ENCODE peak calls at places on chromosome 6, in six cellular contexts. One of them, this sample, is unnamed.

GRCh38 chr6:154705471-154706113 is 27.6 kb upstream of the SCAF8 start:
- DNase-seq in H1: no peak
- DNase-seq in HCT116: no peak
- DNase-seq in SK-N-SH: no peak
- DNase-seq in GM12878: no peak
- DNase-seq in HepG2: no peak
- DNase-seq in this sample: peak; percentile 5

GRCh38 chr6:84605308-84605707 is 159.1 kb downstream of the TBX18 start:
- DNase-seq in SK-N-SH: no peak
- DNase-seq in H1: no peak
- DNase-seq in HCT116: no peak
- DNase-seq in HepG2: no peak
- DNase-seq in GM12878: no peak
- DNase-seq in this sample: no peak

GRCh38 chr6:164911873-164912580 is 397.4 kb downstream of the C6orf118 start:
- DNase-seq in SK-N-SH: no peak
- DNase-seq in H1: no peak
- DNase-seq in HCT116: no peak
- DNase-seq in HepG2: no peak
- DNase-seq in GM12878: no peak
- DNase-seq in this sample: no peak

GRCh38 chr6:155188707-155189496 is 74.9 kb upstream of the CLDN20 start:
- DNase-seq in H1: no peak
- DNase-seq in HepG2: peak; percentile 27
- DNase-seq in SK-N-SH: no peak
- DNase-seq in GM12878: no peak
- DNase-seq in HCT116: no peak
- DNase-seq in this sample: no peak

GRCh38 chr6:20802596-20802995 is 268.3 kb downstream of the CDKAL1 start:
- DNase-seq in HCT116: no peak
- DNase-seq in SK-N-SH: no peak
- DNase-seq in GM12878: no peak
- DNase-seq in HepG2: no peak
- DNase-seq in H1: no peak
- DNase-seq in this sample: no peak

GRCh38 chr6:19869464-19869863 is 32.3 kb downstream of the ID4 start:
- DNase-seq in GM12878: no peak
- DNase-seq in HepG2: peak; percentile 44
- DNase-seq in HCT116: no peak
- DNase-seq in SK-N-SH: no peak
- DNase-seq in H1: no peak
- DNase-seq in this sample: no peak

GRCh38 chr6:34663887-34664269 is 32.7 kb downstream of the ILRUN start:
- DNase-seq in SK-N-SH: no peak
- DNase-seq in GM12878: no peak
- DNase-seq in H1: no peak
- DNase-seq in HCT116: no peak
- DNase-seq in HepG2: no peak
- DNase-seq in this sample: no peak

GRCh38 chr6:9502991-9503761 is 911.7 kb downstream of the TFAP2A start:
- DNase-seq in GM12878: no peak
- DNase-seq in SK-N-SH: no peak
- DNase-seq in H1: no peak
- DNase-seq in HepG2: no peak
- DNase-seq in HCT116: no peak
- DNase-seq in this sample: peak; percentile 26

GRCh38 chr6:11244387-11245126 is 12.1 kb upstream of the NEDD9 start:
- DNase-seq in HepG2: no peak
- DNase-seq in SK-N-SH: no peak
- DNase-seq in H1: no peak
- DNase-seq in HCT116: no peak
- DNase-seq in GM12878: no peak
- DNase-seq in this sample: no peak

GRCh38 chr6:11243861-11244260 is 11.4 kb upstream of the NEDD9 start:
- DNase-seq in HepG2: no peak
- DNase-seq in SK-N-SH: no peak
- DNase-seq in GM12878: no peak
- DNase-seq in H1: no peak
- DNase-seq in HCT116: no peak
- DNase-seq in this sample: no peak

GRCh38 chr6:11241154-11241792 is 8.8 kb upstream of the NEDD9 start:
- DNase-seq in SK-N-SH: no peak
- DNase-seq in HCT116: no peak
- DNase-seq in H1: no peak
- DNase-seq in GM12878: no peak
- DNase-seq in HepG2: no peak
- DNase-seq in this sample: no peak

GRCh38 chr6:11241793-11242201 is 9.3 kb upstream of the NEDD9 start:
- DNase-seq in HCT116: no peak
- DNase-seq in SK-N-SH: no peak
- DNase-seq in HepG2: peak; percentile 86
- DNase-seq in H1: peak; percentile 91
- DNase-seq in GM12878: no peak
- DNase-seq in this sample: no peak

DNA sequence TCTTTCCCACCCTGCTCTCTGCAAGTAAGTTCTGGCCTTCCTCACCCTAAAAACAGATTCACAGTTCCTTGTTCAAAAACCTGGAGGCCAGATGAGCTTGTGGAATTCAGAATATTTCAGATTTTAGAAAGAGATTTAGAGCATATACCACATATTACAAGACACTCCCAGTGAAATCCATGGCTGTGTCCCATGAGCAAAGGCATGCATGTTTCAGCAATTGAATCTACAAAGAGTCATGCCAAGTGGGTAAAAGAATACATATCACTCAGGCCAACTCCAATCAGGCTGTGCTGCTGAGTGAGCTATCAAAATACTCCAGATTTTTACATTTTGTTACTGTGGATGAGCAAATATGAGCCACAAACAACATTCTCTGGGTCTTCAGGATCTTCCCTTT is 10.2 kb upstream of the NEDD9 start:
- DNase-seq in HepG2: no peak
- DNase-seq in GM12878: no peak
- DNase-seq in H1: no peak
- DNase-seq in SK-N-SH: no peak
- DNase-seq in HCT116: no peak
- DNase-seq in this sample: peak; percentile 35
- TF ChIP-seq JUND in HepG2: no peak
- TF ChIP-seq JUND in GM12878: no peak
- TF ChIP-seq JUND in H1: no peak
- TF ChIP-seq JUND in SK-N-SH: no peak
- TF ChIP-seq JUND in HCT116: no peak
- TF ChIP-seq JUND in this sample: no peak

DNA sequence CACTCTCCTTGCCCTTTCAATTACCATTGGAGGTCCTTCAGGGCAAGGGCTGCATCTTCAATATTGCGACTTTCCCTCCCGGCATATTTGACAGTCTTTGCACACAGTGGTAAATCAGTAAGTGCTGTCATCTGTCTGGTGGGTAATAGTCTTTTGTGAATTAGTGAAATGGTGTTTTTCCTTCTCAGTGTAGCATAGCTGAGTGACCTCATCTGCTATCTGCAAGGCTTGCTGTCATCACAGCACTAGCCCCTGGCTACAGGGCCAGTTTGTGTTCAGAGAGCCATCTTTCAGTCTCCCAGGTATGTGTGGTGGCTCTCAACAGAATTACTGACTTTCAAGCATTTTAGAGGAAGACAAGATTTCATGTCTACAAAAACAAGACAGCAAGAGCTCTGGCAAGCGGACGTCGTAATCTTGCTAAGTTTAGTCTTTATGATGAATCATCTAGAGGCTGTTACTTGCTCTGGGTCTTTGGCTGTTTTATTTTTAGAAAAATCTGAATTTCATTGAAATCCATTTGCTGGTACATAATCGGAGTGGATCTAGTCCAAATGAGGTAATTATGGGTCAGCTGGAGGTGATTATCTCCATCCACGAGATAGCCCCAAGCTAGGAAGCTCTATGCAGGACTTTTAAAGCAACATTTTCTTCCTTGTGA is 528.9 kb downstream of the EPM2A start:
- DNase-seq in H1: no peak
- DNase-seq in GM12878: no peak
- DNase-seq in SK-N-SH: peak; percentile 52
- DNase-seq in HepG2: no peak
- DNase-seq in HCT116: no peak
- DNase-seq in this sample: no peak
- TF ChIP-seq JUND in H1: no peak
- TF ChIP-seq JUND in GM12878: no peak
- TF ChIP-seq JUND in SK-N-SH: no peak
- TF ChIP-seq JUND in HepG2: no peak
- TF ChIP-seq JUND in HCT116: no peak
- TF ChIP-seq JUND in this sample: no peak

GRCh38 chr6:99285881-99286280 is 63.6 kb downstream of the FAXC start:
- DNase-seq in H1: no peak
- DNase-seq in HepG2: no peak
- DNase-seq in GM12878: no peak
- DNase-seq in SK-N-SH: no peak
- DNase-seq in HCT116: no peak
- DNase-seq in this sample: no peak

GRCh38 chr6:99287523-99287922 is 62.0 kb downstream of the FAXC start:
- DNase-seq in H1: no peak
- DNase-seq in HCT116: no peak
- DNase-seq in GM12878: no peak
- DNase-seq in SK-N-SH: no peak
- DNase-seq in HepG2: no peak
- DNase-seq in this sample: no peak

GRCh38 chr6:99276747-99277146 is 72.7 kb downstream of the FAXC start:
- DNase-seq in H1: no peak
- DNase-seq in HepG2: no peak
- DNase-seq in SK-N-SH: no peak
- DNase-seq in GM12878: no peak
- DNase-seq in HCT116: no peak
- DNase-seq in this sample: no peak

GRCh38 chr6:99282479-99283062 is 66.9 kb downstream of the FAXC start:
- DNase-seq in GM12878: no peak
- DNase-seq in HCT116: peak; percentile 7
- DNase-seq in HepG2: no peak
- DNase-seq in H1: no peak
- DNase-seq in SK-N-SH: peak; percentile 33
- DNase-seq in this sample: peak; percentile 22
- TF ChIP-seq JUND in GM12878: no peak
- TF ChIP-seq JUND in HCT116: no peak
- TF ChIP-seq JUND in HepG2: no peak
- TF ChIP-seq JUND in H1: no peak
- TF ChIP-seq JUND in SK-N-SH: no peak
- TF ChIP-seq JUND in this sample: no peak

DNA sequence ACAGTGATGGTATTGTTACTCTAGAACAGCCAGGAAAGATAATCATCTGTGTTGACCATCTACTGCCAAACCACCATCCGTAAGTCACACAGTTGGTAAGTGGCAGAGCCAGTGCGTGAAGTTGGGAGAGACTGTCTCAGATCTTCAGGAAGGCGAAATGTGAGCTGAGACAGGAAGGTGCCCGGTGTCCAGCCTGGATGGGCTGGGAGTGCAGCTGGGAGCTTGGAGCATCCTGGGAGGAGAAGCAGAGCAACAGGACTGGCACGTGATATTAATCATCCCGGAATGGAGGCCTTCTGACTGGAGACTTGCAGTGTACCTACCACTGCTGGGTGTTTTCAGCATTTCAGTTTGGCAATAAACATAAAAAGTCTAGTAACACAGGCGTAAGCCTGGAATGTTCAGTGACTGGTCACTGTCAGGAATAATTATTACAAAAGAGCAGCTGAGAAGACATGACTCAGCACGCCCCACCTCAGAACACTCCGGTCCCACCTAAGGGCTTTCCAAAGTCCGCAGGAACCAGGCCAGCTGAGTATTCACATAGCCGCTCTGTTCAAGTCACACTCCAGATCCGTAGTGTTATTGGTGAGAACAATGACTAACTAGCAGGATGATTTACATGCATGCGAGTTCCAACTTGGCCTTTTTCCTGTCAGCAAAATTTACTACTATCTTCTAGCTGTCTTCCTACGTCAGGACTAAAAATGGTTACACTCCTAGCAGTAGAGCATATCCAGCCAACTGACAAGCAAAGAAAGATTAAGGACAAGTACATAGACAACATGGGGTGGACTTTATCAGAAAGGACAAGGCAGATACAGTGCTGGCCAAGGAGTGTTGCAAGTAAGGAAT is 45.1 kb upstream of the PNRC1 start:
- DNase-seq in GM12878: no peak
- DNase-seq in HCT116: no peak
- DNase-seq in H1: no peak
- DNase-seq in HepG2: peak; percentile 73
- DNase-seq in SK-N-SH: no peak
- DNase-seq in this sample: no peak
- TF ChIP-seq JUND in GM12878: no peak
- TF ChIP-seq JUND in HCT116: no peak
- TF ChIP-seq JUND in H1: no peak
- TF ChIP-seq JUND in HepG2: no peak
- TF ChIP-seq JUND in SK-N-SH: peak; percentile 67
- TF ChIP-seq JUND in this sample: no peak

GRCh38 chr6:158835616-158836221 is 16.6 kb upstream of the EZR start:
- DNase-seq in H1: no peak
- DNase-seq in HCT116: no peak
- DNase-seq in HepG2: peak; percentile 40
- DNase-seq in GM12878: no peak
- DNase-seq in SK-N-SH: no peak
- DNase-seq in this sample: no peak
- TF ChIP-seq JUND in H1: no peak
- TF ChIP-seq JUND in HCT116: no peak
- TF ChIP-seq JUND in HepG2: no peak
- TF ChIP-seq JUND in GM12878: no peak
- TF ChIP-seq JUND in SK-N-SH: no peak
- TF ChIP-seq JUND in this sample: no peak